ENCODE peak calls at places on chromosome 10, in eight cellular contexts. R, O, V, Z, C, W, D and M are unnamed samples.

GRCh38 chr10:90913774-90914420 is 7.0 kb downstream of the ANKRD1 start:
- DNase-seq in R (no peak), O (no peak), V (no peak), Z (no peak), C (no peak), W (no peak), D (no peak), M (no peak)

GRCh38 chr10:46305986-46306385 is 19.2 kb downstream of the ANTXRL start:
- DNase-seq in R (no peak), O (no peak), V (no peak), Z (no peak), C (no peak), W (no peak), D (no peak), M (no peak)

GRCh38 chr10:90306187-90306586 is 551.7 kb downstream of the HTR7 start:
- DNase-seq in R (no peak), O (no peak), V (peak), Z (no peak), C (no peak), W (no peak), D (peak), M (no peak)

GRCh38 chr10:35579726-35580420 is 25.3 kb upstream of the GJD4 start:
- DNase-seq in R (no peak), O (no peak), V (no peak), Z (no peak), C (no peak), W (no peak), D (no peak), M (no peak)

GRCh38 chr10:62911210-62911963 is 95.2 kb upstream of the EGR2 start:
- DNase-seq in R (no peak), O (no peak), V (no peak), Z (no peak), C (no peak), W (peak), D (no peak), M (no peak)

GRCh38 chr10:88989824-88990527 is 622 bp upstream of the FAS start:
- DNase-seq in R (no peak), O (no peak), V (peak), Z (peak), C (no peak), W (no peak), D (peak), M (peak)

GRCh38 chr10:83820033-83820432 is 319.3 kb upstream of the GHITM start:
- DNase-seq in R (no peak), O (no peak), V (no peak), Z (no peak), C (no peak), W (no peak), D (no peak), M (no peak)

GRCh38 chr10:12513775-12514663 is 164.7 kb downstream of the CAMK1D start:
- DNase-seq in R (no peak), O (no peak), V (no peak), Z (no peak), C (no peak), W (no peak), D (peak), M (no peak)

GRCh38 chr10:117134084-117135025 is 3.7 kb downstream of the VAX1 start:
- DNase-seq in R (no peak), O (no peak), V (no peak), Z (no peak), C (peak), W (peak), D (no peak), M (no peak)

GRCh38 chr10:116211682-116212081 is 61.3 kb downstream of the GFRA1 start:
- DNase-seq in R (no peak), O (no peak), V (no peak), Z (no peak), C (no peak), W (no peak), D (peak), M (no peak)

GRCh38 chr10:23912884-23913401 is 296.0 kb upstream of the KIAA1217 start:
- DNase-seq in R (no peak), O (no peak), V (no peak), Z (no peak), C (no peak), W (peak), D (no peak), M (no peak)

GRCh38 chr10:61897671-61898434 is 3.6 kb upstream of the ARID5B start:
- DNase-seq in R (no peak), O (peak), V (peak), Z (no peak), C (peak), W (peak), D (peak), M (no peak)
- H3K4me3 ChIP-seq in R (peak), O (peak), V (no peak), Z (peak), C (no peak), W (peak), D (peak), M (no peak)

DNA sequence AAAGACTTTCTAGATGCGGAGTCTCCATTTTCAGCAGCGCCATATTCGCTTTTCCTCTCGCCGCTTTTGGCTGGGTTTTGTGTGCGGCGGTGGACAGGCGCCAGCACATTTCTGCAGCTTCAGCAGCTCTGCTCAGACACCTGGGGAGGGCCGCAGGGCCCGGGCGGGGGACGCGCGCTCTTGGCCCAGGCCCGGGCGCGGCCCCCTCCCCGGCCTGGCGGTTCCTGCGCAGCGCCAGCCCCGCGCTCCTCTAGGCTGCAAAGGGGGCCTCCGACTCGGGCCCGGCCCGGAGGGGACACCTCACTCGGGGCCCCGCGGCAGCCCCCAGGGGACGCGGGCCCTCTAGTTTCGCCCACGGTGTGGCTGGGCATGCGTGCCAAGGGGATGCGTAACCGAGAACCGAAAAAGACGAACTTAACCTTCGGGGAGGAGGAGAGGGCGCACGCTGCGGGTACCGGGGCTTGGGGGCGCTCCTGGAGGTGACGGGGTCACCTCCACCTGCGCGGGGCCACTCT is 34.5 kb upstream of the EBLN1 start:
- DNase-seq in R (peak), O (peak), V (no peak), Z (peak), C (peak), W (peak), D (peak), M (peak)
- H3K27ac ChIP-seq in R (peak), O (peak), V (peak), Z (peak), C (peak), W (no peak), D (peak), M (peak)

DNA sequence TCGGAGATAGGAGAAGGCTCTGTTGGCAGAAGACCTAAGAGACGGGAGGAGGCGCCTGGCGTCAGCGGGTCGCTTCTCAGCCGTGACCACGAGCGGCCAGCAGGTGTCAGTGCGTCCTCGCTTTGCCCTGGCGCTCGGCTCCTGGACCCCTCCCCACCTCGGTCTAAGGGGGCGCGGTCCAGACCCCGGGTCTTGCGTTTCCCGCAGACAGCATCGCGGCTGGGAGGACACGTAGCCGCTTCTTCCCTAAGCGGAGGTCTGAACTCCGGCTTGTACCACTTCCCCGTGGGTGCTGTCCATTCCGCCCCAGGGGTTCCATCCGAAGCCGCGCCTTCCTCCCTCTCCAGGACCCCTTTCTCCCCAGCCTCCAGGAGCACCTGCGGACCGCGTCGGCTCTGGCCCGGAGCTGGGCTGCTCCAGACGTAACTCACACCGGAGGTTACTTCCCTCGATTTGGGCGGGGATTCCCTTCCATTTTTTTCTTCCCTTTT is 593 bp upstream of the ADRA2A start:
- DNase-seq in R (peak), O (peak), V (peak), Z (peak), C (peak), W (peak), D (peak), M (peak)
- H3K4me3 ChIP-seq in R (peak), O (peak), V (peak), Z (peak), C (peak), W (peak), D (peak), M (peak)

GRCh38 chr10:14219411-14219810 is 111.3 kb downstream of the FRMD4A start:
- DNase-seq in R (no peak), O (no peak), V (no peak), Z (no peak), C (no peak), W (no peak), D (no peak), M (no peak)
- H3K27ac ChIP-seq in R (no peak), O (no peak), V (no peak), Z (no peak), C (no peak), W (no peak), D (no peak), M (no peak)

DNA sequence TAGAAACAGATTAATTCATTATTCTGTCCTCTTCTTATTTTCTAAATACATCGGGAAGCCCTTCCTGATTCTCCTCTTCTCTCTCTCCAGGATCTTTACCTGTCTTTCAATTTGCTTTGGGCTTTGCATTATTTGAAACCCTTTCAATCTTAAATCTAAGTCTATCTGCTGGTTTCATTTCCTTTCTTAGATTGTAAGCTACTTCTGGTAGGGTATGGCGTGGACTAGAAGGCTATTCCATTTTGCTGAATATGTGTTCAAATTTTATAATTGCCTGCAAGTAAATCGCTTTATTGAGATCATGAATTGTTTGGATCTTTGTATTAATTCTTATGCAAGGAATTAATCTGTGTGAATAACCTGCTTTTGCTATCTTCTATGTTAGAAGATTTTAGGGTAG is 11.1 kb downstream of the STAM start:
- DNase-seq in R (no peak), O (no peak), V (no peak), Z (no peak), C (no peak), W (no peak), D (no peak), M (no peak)
- H3K4me3 ChIP-seq in R (no peak), O (no peak), V (no peak), Z (no peak), C (no peak), W (no peak), D (no peak), M (no peak)

GRCh38 chr10:125020871-125021270 is 78.9 kb downstream of the ZRANB1 start:
- DNase-seq in R (no peak), O (no peak), V (no peak), Z (peak), C (no peak), W (no peak), D (no peak), M (no peak)
- H3K27ac ChIP-seq in R (no peak), O (no peak), V (no peak), Z (peak), C (no peak), W (no peak), D (no peak), M (no peak)

GRCh38 chr10:101482568-101482967 is 105.5 kb downstream of the POLL start:
- DNase-seq in R (no peak), O (no peak), V (no peak), Z (no peak), C (no peak), W (no peak), D (no peak), M (no peak)

GRCh38 chr10:101484154-101484748 is 103.8 kb downstream of the POLL start:
- DNase-seq in R (no peak), O (no peak), V (no peak), Z (no peak), C (no peak), W (no peak), D (no peak), M (no peak)

GRCh38 chr10:101485207-101485606 is 102.8 kb downstream of the POLL start:
- DNase-seq in R (no peak), O (no peak), V (no peak), Z (no peak), C (no peak), W (peak), D (no peak), M (no peak)

GRCh38 chr10:101489355-101489754 is 98.7 kb downstream of the POLL start:
- DNase-seq in R (no peak), O (no peak), V (peak), Z (no peak), C (no peak), W (no peak), D (peak), M (no peak)

GRCh38 chr10:101485681-101486554 is 102.1 kb downstream of the POLL start:
- DNase-seq in R (no peak), O (no peak), V (no peak), Z (no peak), C (peak), W (peak), D (peak), M (no peak)
- H3K4me3 ChIP-seq in R (no peak), O (no peak), V (no peak), Z (peak), C (peak), W (peak), D (no peak), M (no peak)

GRCh38 chr10:22816298-22816653 is 101.9 kb upstream of the PIP4K2A start:
- DNase-seq in R (peak), O (no peak), V (peak), Z (no peak), C (no peak), W (no peak), D (peak), M (no peak)
- H3K27ac ChIP-seq in R (no peak), O (no peak), V (peak), Z (no peak), C (no peak), W (no peak), D (peak), M (no peak)

GRCh38 chr10:97274828-97275227 is 17.6 kb downstream of the ARHGAP19 start:
- DNase-seq in R (no peak), O (no peak), V (no peak), Z (no peak), C (no peak), W (no peak), D (no peak), M (no peak)
- H3K4me3 ChIP-seq in R (no peak), O (no peak), V (no peak), Z (no peak), C (no peak), W (no peak), D (no peak), M (no peak)

GRCh38 chr10:112896722-112897121 is 53.3 kb upstream of the TCF7L2 start:
- DNase-seq in R (no peak), O (no peak), V (no peak), Z (no peak), C (no peak), W (no peak), D (no peak), M (no peak)

GRCh38 chr10:112899396-112900065 is 50.5 kb upstream of the TCF7L2 start:
- DNase-seq in R (no peak), O (no peak), V (no peak), Z (no peak), C (no peak), W (peak), D (no peak), M (no peak)

GRCh38 chr10:112896273-112896672 is 53.8 kb upstream of the TCF7L2 start:
- DNase-seq in R (no peak), O (no peak), V (no peak), Z (no peak), C (no peak), W (no peak), D (no peak), M (no peak)

GRCh38 chr10:112895292-112895691 is 54.8 kb upstream of the TCF7L2 start:
- DNase-seq in R (no peak), O (no peak), V (no peak), Z (no peak), C (no peak), W (no peak), D (no peak), M (no peak)

GRCh38 chr10:112898540-112899395 is 51.3 kb upstream of the TCF7L2 start:
- DNase-seq in R (no peak), O (peak), V (no peak), Z (no peak), C (peak), W (peak), D (peak), M (no peak)
- H3K27ac ChIP-seq in R (no peak), O (no peak), V (no peak), Z (no peak), C (no peak), W (peak), D (no peak), M (no peak)